ENCODE peak calls at places on chromosomes 6 and 20, in nine cellular contexts. P is upper lobe of right lung, S is WTC11, D is astrocyte, Z is kidney, N is body of pancreas, H is lower leg skin, L is mucosa of descending colon, I is uterus. X is an unnamed sample.

GRCh38 chr6:157268396-157268795 is 54.9 kb downstream of the TMEM242 start:
- DNase-seq in D (no peak), H (no peak), L (no peak), Z (no peak), N (no peak), S (no peak), I (no peak), P (no peak), X (no peak)

GRCh38 chr20:32752458-32753250 is 9.4 kb upstream of the COMMD7 start:
- DNase-seq in P (no peak), H (no peak), L (no peak), I (no peak), Z (no peak), S (no peak), D (peak; percentile 78), N (no peak), X (no peak)

GRCh38 chr6:83273596-83273995 is 80.4 kb downstream of the RWDD2A start:
- DNase-seq in D (peak; percentile 7), H (no peak), L (no peak), S (no peak), I (no peak), N (no peak), P (no peak), Z (no peak), X (no peak)

GRCh38 chr20:59320426-59320825 is 20.0 kb downstream of the EDN3 start:
- DNase-seq in I (no peak), S (no peak), P (no peak), H (no peak), Z (no peak), D (no peak), N (no peak), L (no peak), X (no peak)

GRCh38 chr20:38840053-38840893 is 34.8 kb downstream of the PPP1R16B start:
- DNase-seq in I (peak; percentile 63), D (peak; percentile 2), N (no peak), Z (peak; percentile 53), H (no peak), S (no peak), P (no peak), L (no peak), X (no peak)

GRCh38 chr6:169722362-169723199 is 1.7 kb downstream of the PHF10 start:
- DNase-seq in Z (peak; percentile 85), H (no peak), P (peak; percentile 77), N (peak; percentile 47), D (peak; percentile 85), L (peak; percentile 56), I (no peak), S (peak; percentile 38), X (peak; percentile 64)

GRCh38 chr20:54138427-54138826 is 35.4 kb downstream of the CYP24A1 start:
- DNase-seq in D (no peak), N (no peak), Z (no peak), P (no peak), H (no peak), S (no peak), I (no peak), L (no peak), X (no peak)

GRCh38 chr6:119351005-119351394 is 1.4 kb upstream of the MAN1A1 start:
- DNase-seq in I (no peak), Z (no peak), L (no peak), H (no peak), D (peak; percentile 23), S (no peak), P (no peak), N (no peak), X (no peak)

GRCh38 chr6:156545021-156545420 is 232.2 kb upstream of the ARID1B start:
- DNase-seq in H (no peak), N (no peak), L (no peak), I (no peak), P (no peak), S (no peak), Z (no peak), D (no peak), X (no peak)

DNA sequence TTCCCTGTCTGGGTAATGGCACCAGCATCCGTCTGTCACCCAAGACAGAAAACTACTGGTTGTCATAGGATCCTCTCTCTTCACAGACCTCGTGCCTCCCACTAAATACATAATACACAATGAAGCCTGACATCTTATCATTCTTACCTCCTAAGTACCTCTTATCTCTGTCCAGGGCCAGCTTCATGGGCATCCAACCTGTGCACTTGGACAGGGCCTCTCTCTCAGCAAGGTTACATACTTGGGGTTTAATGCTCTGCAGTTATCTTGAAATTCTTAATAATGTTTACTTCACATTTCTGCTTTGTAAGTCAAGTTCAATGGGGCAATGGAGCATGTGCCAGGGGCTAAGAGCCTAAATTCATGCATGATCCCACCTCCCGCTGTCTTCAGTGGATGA is 30.8 kb upstream of the KLHL31 start:
- DNase-seq in Z (no peak), P (no peak), L (no peak), N (no peak), S (no peak), D (no peak), H (no peak), I (no peak), X (no peak)
- TF ChIP-seq CTCF in Z (no peak), P (no peak), L (no peak), N (no peak), S (no peak), D (no peak), H (no peak), I (no peak), X (no peak)

GRCh38 chr6:52925919-52926792 is 16.7 kb upstream of the GSTA3 start:
- DNase-seq in S (no peak), N (no peak), I (no peak), D (no peak), L (no peak), P (no peak), H (no peak), Z (no peak), X (no peak)

GRCh38 chr6:52933778-52934177 is 24.3 kb upstream of the GSTA3 start:
- DNase-seq in I (no peak), Z (no peak), P (no peak), L (no peak), S (no peak), H (no peak), D (no peak), N (no peak), X (no peak)

GRCh38 chr6:52931351-52931750 is 21.9 kb upstream of the GSTA3 start:
- DNase-seq in I (no peak), D (no peak), S (no peak), H (no peak), Z (no peak), L (no peak), N (no peak), P (no peak), X (peak; percentile 57)

GRCh38 chr6:52925042-52925441 is 15.5 kb upstream of the GSTA3 start:
- DNase-seq in N (no peak), L (no peak), H (no peak), Z (no peak), D (no peak), S (no peak), P (no peak), I (no peak), X (no peak)

DNA sequence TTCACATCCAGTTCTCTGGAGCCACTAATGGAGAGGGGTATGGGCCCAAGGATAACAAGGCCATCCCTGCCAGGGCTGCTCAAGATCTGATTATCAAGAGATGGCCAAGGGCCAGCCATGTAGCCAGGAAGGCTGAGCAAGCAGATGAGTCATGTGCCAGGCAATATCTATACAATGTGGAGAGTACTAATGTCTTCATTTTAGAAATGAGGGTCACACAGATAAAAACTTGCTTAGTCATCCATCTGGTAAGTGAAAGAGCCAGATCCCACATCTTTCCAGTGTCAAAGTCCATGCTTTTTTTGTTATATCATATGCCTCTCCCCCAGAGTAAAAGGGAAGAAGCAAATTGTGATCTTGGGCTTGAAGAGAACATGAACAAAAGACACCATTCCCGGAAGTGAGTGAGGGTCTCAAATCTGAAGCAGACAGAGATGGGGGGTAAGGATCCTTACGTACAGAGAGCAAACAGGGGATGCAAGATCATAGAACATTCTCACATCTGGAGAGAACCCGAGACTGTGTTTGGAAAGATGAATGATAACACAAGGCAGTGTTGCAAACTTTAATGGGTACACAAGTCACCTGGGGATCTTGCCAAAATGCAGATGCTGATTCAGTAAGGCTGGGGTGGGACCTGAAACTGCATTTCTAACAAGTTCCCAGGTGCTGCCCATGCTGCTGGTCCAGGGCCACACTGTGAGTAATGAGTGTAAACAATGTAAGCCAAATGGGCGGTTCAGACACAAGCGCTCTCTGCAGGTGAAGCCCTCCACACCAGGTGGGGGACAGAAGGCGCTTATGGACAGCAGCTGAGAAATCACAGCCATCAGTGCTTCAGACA is 20.0 kb upstream of the GSTA3 start:
- DNase-seq in P (peak; percentile 67), Z (no peak), N (peak; percentile 36), H (peak; percentile 35), S (no peak), D (peak; percentile 87), L (no peak), I (no peak), X (no peak)
- TF ChIP-seq CTCF in P (no peak), Z (no peak), N (no peak), H (no peak), S (no peak), D (no peak), L (no peak), I (no peak), X (no peak)

GRCh38 chr6:16239090-16239797 is 857 bp downstream of the GMPR start:
- DNase-seq in S (peak; percentile 30), D (no peak), H (no peak), P (peak; percentile 87), Z (peak; percentile 91), L (peak; percentile 68), I (peak; percentile 64), N (peak; percentile 72), X (peak; percentile 85)
- TF ChIP-seq CTCF in S (no peak), D (peak; percentile 25), H (no peak), P (peak; percentile 58), Z (peak; percentile 35), L (no peak), I (peak; percentile 36), N (peak; percentile 72), X (peak; percentile 66)

GRCh38 chr20:44223721-44224120 is 13.2 kb upstream of the OSER1 start:
- DNase-seq in I (no peak), L (peak; percentile 79), H (no peak), D (no peak), S (no peak), N (no peak), P (no peak), Z (no peak), X (no peak)

GRCh38 chr20:44222027-44222426 is 11.5 kb upstream of the OSER1 start:
- DNase-seq in S (no peak), N (no peak), I (no peak), L (no peak), H (no peak), P (no peak), Z (no peak), D (no peak), X (no peak)

GRCh38 chr20:44224651-44225050 is 14.1 kb upstream of the OSER1 start:
- DNase-seq in H (no peak), P (no peak), L (no peak), I (no peak), Z (no peak), N (no peak), D (no peak), S (no peak), X (no peak)

GRCh38 chr20:44221368-44221767 is 10.8 kb upstream of the OSER1 start:
- DNase-seq in L (no peak), D (no peak), H (no peak), N (no peak), Z (no peak), P (no peak), I (no peak), S (no peak), X (no peak)

DNA sequence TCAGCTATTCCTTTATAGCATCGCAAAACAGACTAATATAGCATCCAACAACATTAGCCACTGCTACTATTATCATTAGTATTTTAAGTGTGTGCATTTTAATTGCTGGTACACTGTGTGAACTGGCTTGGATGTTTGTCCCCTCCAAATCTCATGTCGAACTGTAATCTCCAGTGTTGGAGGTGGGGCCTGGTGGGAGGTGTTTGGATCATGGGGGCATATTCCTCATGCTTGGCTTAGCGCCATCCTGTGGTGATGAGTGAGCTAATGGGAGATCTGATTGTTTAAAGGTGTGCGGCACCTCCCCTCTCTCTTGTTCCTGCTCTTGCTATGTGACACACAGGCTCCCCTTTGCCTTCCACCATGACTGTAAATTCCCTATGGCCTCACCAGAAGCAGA is 12.4 kb upstream of the OSER1 start:
- DNase-seq in P (no peak), H (no peak), N (no peak), D (no peak), I (no peak), L (peak; percentile 45), S (peak; percentile 64), Z (no peak), X (no peak)
- TF ChIP-seq CTCF in P (no peak), H (no peak), N (no peak), D (no peak), I (no peak), L (no peak), S (no peak), Z (no peak), X (no peak)